ENCODE peak calls at places on chromosomes 4 and X, in four cellular contexts. T is substantia nigra; G is NCI-H187; S is NK-92 treated with Interleukin-12 subunit alpha and Interleukin-12 subunit beta, amount 100 ng/mL, for 24 hours. D is an unnamed sample.

GRCh38 chr4:167031534-167032156 is 202.6 kb downstream of the SPOCK3 start:
- DNase-seq in T (no peak), G (no peak), S (no peak), D (no peak)

GRCh38 chrX:53594354-53594753 is 92.2 kb downstream of the HUWE1 start:
- DNase-seq in T (no peak), G (no peak), S (no peak), D (no peak)

GRCh38 chr4:45316257-45316656 is 589.9 kb upstream of the GNPDA2 start:
- DNase-seq in T (no peak), G (no peak), S (no peak), D (no peak)

GRCh38 chr4:150038335-150039076 is 39.7 kb upstream of the DCLK2 start:
- DNase-seq in T (no peak), G (no peak), S (no peak), D (no peak)

GRCh38 chrX:108270280-108270679 is 167.9 kb downstream of the COL4A6 start:
- DNase-seq in T (no peak), G (peak), S (no peak), D (no peak)

GRCh38 chrX:73817381-73818199 is 254.6 kb downstream of the CHIC1 start:
- DNase-seq in T (no peak), G (no peak), S (no peak), D (no peak)

GRCh38 chr4:33658971-33659370 is 2585.3 kb downstream of the ARAP2 start:
- DNase-seq in T (no peak), G (no peak), S (no peak), D (no peak)

GRCh38 chr4:114879916-114880315 is 233.5 kb downstream of the NDST4 start:
- DNase-seq in T (no peak), G (no peak), S (no peak), D (no peak)

GRCh38 chrX:133985164-133986007 is at the start of gene GPC3:
- DNase-seq in T (no peak), G (no peak), S (no peak), D (peak)